ENCODE peak calls at places on chromosomes 12 and 14, in four cellular contexts. X, R, V and Q are unnamed samples.

GRCh38 chr12:65501093-65501621 is 222.7 kb downstream of the MSRB3 start:
- DNase-seq in R (peak), X (no peak), V (no peak), Q (no peak)

GRCh38 chr12:14827043-14827442 is 13.1 kb upstream of the SMCO3 start:
- DNase-seq in V (no peak), X (peak), R (no peak), Q (no peak)

GRCh38 chr12:112424126-112424525 is 5.4 kb downstream of the PTPN11 start:
- DNase-seq in V (no peak), R (no peak), X (no peak), Q (no peak)

GRCh38 chr12:94460594-94460959 is 910 bp upstream of the CEP83 start:
- DNase-seq in V (no peak), R (no peak), X (no peak), Q (no peak)

GRCh38 chr12:113751513-113751912 is 214.6 kb downstream of the RBM19 start:
- DNase-seq in V (no peak), R (no peak), X (no peak), Q (no peak)

GRCh38 chr12:6688543-6688999 is 604 bp downstream of the ZNF384 start:
- DNase-seq in R (no peak), V (peak), X (no peak), Q (no peak)

GRCh38 chr12:111180830-111181726 is 187.8 kb downstream of the PHETA1 start:
- DNase-seq in X (no peak), V (peak), R (peak), Q (peak)

GRCh38 chr14:22606380-22606779 is 8.3 kb downstream of the ABHD4 start:
- DNase-seq in R (no peak), V (no peak), X (peak), Q (no peak)

GRCh38 chr14:78202178-78202577 is 32.0 kb downstream of the NRXN3 start:
- DNase-seq in V (no peak), R (no peak), X (no peak), Q (no peak)

GRCh38 chr12:28500373-28501024 is 310.2 kb downstream of the CCDC91 start:
- DNase-seq in R (no peak), X (no peak), V (no peak), Q (peak)

GRCh38 chr12:89947437-89948265 is 239.0 kb upstream of the ATP2B1 start:
- DNase-seq in V (no peak), R (no peak), X (peak), Q (peak)

GRCh38 chr12:42213023-42213422 is 25.0 kb downstream of the YAF2 start:
- DNase-seq in R (no peak), V (peak), X (peak), Q (peak)

GRCh38 chr12:100187068-100187467 is 13.5 kb upstream of the ACTR6 start:
- DNase-seq in V (no peak), R (no peak), X (no peak), Q (no peak)

GRCh38 chr12:112018571-112019237 is 5.5 kb downstream of the ERP29 start:
- DNase-seq in R (no peak), X (peak), V (no peak), Q (peak)

GRCh38 chr14:24058260-24058950 is 6.6 kb downstream of the CARMIL3 start:
- DNase-seq in V (peak), X (peak), R (peak), Q (peak)

GRCh38 chr12:91111366-91112321 is at the start of gene LUM:
- DNase-seq in R (peak), V (no peak), X (peak), Q (peak)

GRCh38 chr14:76352639-76353281 is 23.2 kb upstream of the ESRRB start:
- DNase-seq in V (peak), R (peak), X (peak), Q (peak)

GRCh38 chr14:104395276-104395675 is 184.3 kb upstream of the C14orf180 start:
- DNase-seq in X (no peak), R (no peak), V (no peak), Q (no peak)

GRCh38 chr14:63394856-63395255 is 76.1 kb upstream of the GPHB5 start:
- DNase-seq in R (no peak), V (no peak), X (peak), Q (no peak)

GRCh38 chr12:113403435-113404415 is at the start of gene SDS:
- DNase-seq in V (peak), R (no peak), X (peak), Q (peak)

DNA sequence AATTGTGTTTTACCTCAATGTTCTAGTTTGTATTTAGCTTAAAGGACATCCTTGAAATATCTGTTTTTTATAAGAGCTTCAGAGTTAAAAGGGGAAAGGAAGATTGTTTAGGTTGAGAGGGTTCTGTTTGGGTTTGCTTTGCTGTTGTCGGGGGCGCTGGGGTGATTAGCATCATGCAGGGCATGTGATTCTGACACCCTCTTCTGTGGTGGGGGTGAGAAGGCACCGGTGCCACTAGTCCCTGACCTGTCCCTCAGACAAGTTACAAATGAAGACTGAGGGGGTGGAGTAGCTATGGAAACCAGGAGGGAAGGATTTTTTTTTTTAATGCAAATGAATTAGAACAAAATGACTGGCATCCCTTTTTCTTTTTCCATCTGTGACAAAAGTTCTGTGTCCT is 291.3 kb downstream of the RPAP3 start:
- DNase-seq in R (no peak), X (no peak), V (no peak), Q (no peak)
- H3K4me3 ChIP-seq in R (no peak), X (no peak), V (no peak), Q (no peak)

DNA sequence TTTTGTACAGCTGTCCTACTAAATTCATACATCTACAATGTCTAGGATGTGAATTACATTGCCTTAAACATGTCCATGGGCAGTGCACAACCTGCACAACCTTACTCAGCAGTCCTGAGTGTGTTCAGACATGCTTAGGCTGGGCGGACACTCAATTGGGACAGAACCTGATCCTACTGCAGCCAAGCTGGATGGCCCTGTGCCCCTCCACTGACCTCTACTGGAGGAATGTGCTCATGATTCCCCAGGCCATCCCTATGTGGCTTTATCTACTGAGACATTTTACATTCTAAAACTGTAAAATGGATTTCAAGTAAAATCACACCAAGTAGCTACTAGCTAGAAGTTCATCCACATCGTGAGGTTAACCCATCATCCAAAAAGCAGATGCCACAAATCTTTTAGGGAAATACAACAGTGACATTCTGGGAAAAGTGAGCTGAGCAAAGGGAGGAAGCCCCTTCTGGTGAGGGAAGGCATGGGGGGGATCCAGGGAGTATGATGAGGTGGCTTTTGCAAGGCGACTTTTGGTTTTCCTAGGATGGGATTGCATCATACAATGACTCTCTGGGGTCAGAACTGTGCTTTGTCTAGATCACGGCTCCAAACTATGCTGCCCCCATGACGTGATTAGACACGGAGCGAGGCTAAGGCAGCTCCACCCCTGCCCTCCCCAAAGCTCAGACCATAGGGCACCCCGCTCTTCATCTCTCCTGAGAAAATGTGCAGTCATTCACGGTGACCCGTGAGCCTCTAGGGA is 911.7 kb upstream of the TMEM132C start:
- DNase-seq in R (no peak), V (no peak), X (peak), Q (peak)
- TF ChIP-seq CTCF in R (no peak), V (no peak), X (no peak), Q (peak)

GRCh38 chr14:96512122-96512521 is 9.9 kb downstream of the PAPOLA start:
- DNase-seq in X (no peak), R (no peak), V (no peak), Q (no peak)
- H3K4me3 ChIP-seq in X (no peak), R (peak), V (no peak), Q (no peak)

GRCh38 chr14:68548194-68549056 is 244.4 kb downstream of the ZFP36L1 start:
- DNase-seq in R (peak), X (peak), V (peak), Q (peak)

GRCh38 chr14:68549966-68550705 is 242.7 kb downstream of the ZFP36L1 start:
- DNase-seq in X (peak), R (no peak), V (no peak), Q (peak)

GRCh38 chr14:68549057-68549421 is 243.8 kb downstream of the ZFP36L1 start:
- DNase-seq in V (no peak), R (no peak), X (peak), Q (peak)

GRCh38 chr14:68546839-68547238 is 246.0 kb downstream of the ZFP36L1 start:
- DNase-seq in X (peak), R (peak), V (no peak), Q (peak)

DNA sequence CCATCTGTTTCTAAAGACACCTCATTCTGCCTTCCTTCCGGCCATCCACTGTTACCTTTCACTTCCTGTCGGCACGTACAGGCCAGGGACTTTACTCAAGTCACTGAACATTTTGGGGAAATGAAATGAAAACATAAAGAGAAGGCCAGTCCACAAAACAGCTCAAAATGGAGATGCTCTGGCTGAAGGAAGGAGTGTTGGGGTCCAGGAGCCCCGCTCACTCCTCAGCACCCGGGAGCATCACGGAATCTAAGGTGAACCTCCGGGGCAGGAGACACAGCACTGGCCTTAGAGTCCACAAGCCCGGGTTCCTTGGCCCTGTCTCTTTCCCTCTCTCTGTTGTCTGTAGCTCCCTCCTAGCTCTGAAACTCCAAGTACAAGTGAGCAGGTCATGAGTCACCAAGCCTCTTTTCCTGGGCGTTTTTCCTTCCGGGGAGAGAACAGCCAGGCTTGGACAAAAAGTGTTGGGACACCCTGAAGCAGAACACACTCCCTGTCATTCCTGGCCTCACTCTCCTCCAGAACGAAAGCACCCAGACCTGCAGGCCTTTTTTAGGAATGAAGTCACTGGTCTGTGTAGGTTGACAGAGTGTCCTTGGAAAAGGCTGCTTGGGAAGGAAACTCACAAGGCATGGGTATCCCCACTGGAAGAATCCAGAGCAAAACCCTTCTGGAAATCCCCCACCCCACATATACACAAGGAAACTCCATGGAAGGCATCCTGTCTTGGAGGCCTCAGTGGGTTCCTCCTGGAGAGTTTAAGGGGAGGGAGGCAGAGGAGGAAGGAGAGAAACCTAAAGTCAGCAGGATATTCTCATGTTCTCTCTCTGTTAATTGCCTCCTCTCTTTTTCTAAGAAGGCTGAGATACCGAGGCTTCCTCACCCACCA is 245.3 kb downstream of the ZFP36L1 start:
- DNase-seq in X (peak), R (peak), V (peak), Q (peak)
- TF ChIP-seq CTCF in X (no peak), R (no peak), V (no peak), Q (no peak)

GRCh38 chr12:4147051-4147481 is 126.5 kb upstream of the CCND2 start:
- DNase-seq in X (no peak), V (no peak), R (no peak), Q (no peak)
- H3K4me3 ChIP-seq in X (no peak), V (no peak), R (no peak), Q (no peak)